ENCODE peak calls at places on chromosomes 13 and 19, in four cellular contexts. One of them, this sample, is unnamed.

GRCh38 chr13:26529441-26529840 is 28.0 kb upstream of the WASF3 start:
- DNase-seq in neural progenitor cell: peak; percentile 78
- DNase-seq in PC-3: peak; percentile 60
- DNase-seq in hepatocyte: peak; percentile 77
- DNase-seq in this sample: peak; percentile 61

GRCh38 chr13:25046985-25047660 is 48.8 kb upstream of the PABPC3 start:
- DNase-seq in neural progenitor cell: peak; percentile 83
- DNase-seq in PC-3: no peak
- DNase-seq in hepatocyte: peak; percentile 43
- DNase-seq in this sample: no peak

GRCh38 chr19:29671393-29672076 is 6.3 kb downstream of the PLEKHF1 start:
- DNase-seq in neural progenitor cell: no peak
- DNase-seq in PC-3: peak; percentile 60
- DNase-seq in hepatocyte: peak; percentile 76
- DNase-seq in this sample: no peak

GRCh38 chr13:98451676-98452105 is 125.2 kb downstream of the STK24 start:
- DNase-seq in neural progenitor cell: no peak
- DNase-seq in PC-3: no peak
- DNase-seq in hepatocyte: no peak
- DNase-seq in this sample: no peak

GRCh38 chr13:66296875-66297274 is 933.3 kb downstream of the PCDH9 start:
- DNase-seq in neural progenitor cell: no peak
- DNase-seq in PC-3: no peak
- DNase-seq in hepatocyte: no peak
- DNase-seq in this sample: no peak

GRCh38 chr13:21176982-21177284 is 475 bp downstream of the MRPL57 start:
- DNase-seq in neural progenitor cell: no peak
- DNase-seq in PC-3: no peak
- DNase-seq in hepatocyte: no peak
- DNase-seq in this sample: no peak

GRCh38 chr13:21164631-21165030 is 11.7 kb downstream of the SKA3 start:
- DNase-seq in neural progenitor cell: no peak
- DNase-seq in PC-3: peak; percentile 57
- DNase-seq in hepatocyte: no peak
- DNase-seq in this sample: no peak

GRCh38 chr19:10690351-10690781 is 10.9 kb upstream of the QTRT1 start:
- DNase-seq in neural progenitor cell: no peak
- DNase-seq in PC-3: no peak
- DNase-seq in hepatocyte: no peak
- DNase-seq in this sample: no peak

GRCh38 chr19:44003461-44004134 is 841 bp downstream of the ZNF230 start:
- DNase-seq in neural progenitor cell: peak; percentile 33
- DNase-seq in PC-3: no peak
- DNase-seq in hepatocyte: peak; percentile 23
- DNase-seq in this sample: peak; percentile 19

GRCh38 chr13:46062190-46062589 is 9.6 kb upstream of the ZC3H13 start:
- DNase-seq in neural progenitor cell: no peak
- DNase-seq in PC-3: peak; percentile 71
- DNase-seq in hepatocyte: peak; percentile 13
- DNase-seq in this sample: no peak

GRCh38 chr19:52584686-52585085 is 14.6 kb downstream of the ZNF701 start:
- DNase-seq in neural progenitor cell: no peak
- DNase-seq in PC-3: no peak
- DNase-seq in hepatocyte: no peak
- DNase-seq in this sample: no peak

GRCh38 chr19:57708641-57709354 is at the start of gene ZNF154:
- DNase-seq in neural progenitor cell: peak; percentile 94
- DNase-seq in PC-3: no peak
- DNase-seq in hepatocyte: peak; percentile 87
- DNase-seq in this sample: no peak

GRCh38 chr13:30877335-30877734 is 28.7 kb upstream of the MEDAG start:
- DNase-seq in neural progenitor cell: no peak
- DNase-seq in PC-3: no peak
- DNase-seq in hepatocyte: no peak
- DNase-seq in this sample: no peak

GRCh38 chr13:110303644-110304043 is 3.3 kb downstream of the COL4A1 start:
- DNase-seq in neural progenitor cell: no peak
- DNase-seq in PC-3: no peak
- DNase-seq in hepatocyte: no peak
- DNase-seq in this sample: no peak

GRCh38 chr13:76016799-76017198 is 380.7 kb downstream of the LMO7 start:
- DNase-seq in neural progenitor cell: peak; percentile 30
- DNase-seq in PC-3: peak; percentile 67
- DNase-seq in hepatocyte: peak; percentile 22
- DNase-seq in this sample: peak; percentile 35

GRCh38 chr13:95745752-95746151 is 68.8 kb downstream of the DNAJC3 start:
- DNase-seq in neural progenitor cell: no peak
- DNase-seq in PC-3: no peak
- DNase-seq in hepatocyte: peak; percentile 8
- DNase-seq in this sample: no peak

GRCh38 chr13:94305934-94306333 is 173.5 kb downstream of the DCT start:
- DNase-seq in neural progenitor cell: no peak
- DNase-seq in PC-3: no peak
- DNase-seq in hepatocyte: no peak
- DNase-seq in this sample: no peak

GRCh38 chr13:111011899-111012298 is 97.0 kb upstream of the ANKRD10 start:
- DNase-seq in neural progenitor cell: no peak
- DNase-seq in PC-3: no peak
- DNase-seq in hepatocyte: no peak
- DNase-seq in this sample: no peak

GRCh38 chr13:23500858-23501257 is 67.4 kb upstream of the SACS start:
- DNase-seq in neural progenitor cell: no peak
- DNase-seq in PC-3: peak; percentile 85
- DNase-seq in hepatocyte: peak; percentile 13
- DNase-seq in this sample: no peak

GRCh38 chr13:24680258-24680920 is at the start of gene ATP12A:
- DNase-seq in neural progenitor cell: peak; percentile 81
- DNase-seq in PC-3: no peak
- DNase-seq in hepatocyte: peak; percentile 40
- DNase-seq in this sample: peak; percentile 6

GRCh38 chr13:48446454-48446853 is 33.5 kb upstream of the LPAR6 start:
- DNase-seq in neural progenitor cell: no peak
- DNase-seq in PC-3: peak; percentile 68
- DNase-seq in hepatocyte: no peak
- DNase-seq in this sample: no peak

GRCh38 chr13:58883405-58883804 is 1251.9 kb downstream of the PCDH17 start:
- DNase-seq in neural progenitor cell: no peak
- DNase-seq in PC-3: no peak
- DNase-seq in hepatocyte: no peak
- DNase-seq in this sample: no peak

GRCh38 chr19:35006342-35006998 is 6.3 kb downstream of the GRAMD1A start:
- DNase-seq in neural progenitor cell: no peak
- DNase-seq in PC-3: peak; percentile 93
- DNase-seq in hepatocyte: peak; percentile 82
- DNase-seq in this sample: no peak

GRCh38 chr13:30705672-30706071 is 29.7 kb upstream of the ALOX5AP start:
- DNase-seq in neural progenitor cell: no peak
- DNase-seq in PC-3: peak; percentile 80
- DNase-seq in hepatocyte: peak; percentile 29
- DNase-seq in this sample: no peak

GRCh38 chr13:33454844-33455256 is 169.3 kb upstream of the STARD13 start:
- DNase-seq in neural progenitor cell: no peak
- DNase-seq in PC-3: peak; percentile 56
- DNase-seq in hepatocyte: peak; percentile 6
- DNase-seq in this sample: no peak

GRCh38 chr13:24165746-24166145 is 5.2 kb downstream of the SPATA13 start:
- DNase-seq in neural progenitor cell: no peak
- DNase-seq in PC-3: no peak
- DNase-seq in hepatocyte: no peak
- DNase-seq in this sample: no peak

GRCh38 chr13:108944760-108945159 is 315.3 kb downstream of the MYO16 start:
- DNase-seq in neural progenitor cell: no peak
- DNase-seq in PC-3: no peak
- DNase-seq in hepatocyte: no peak
- DNase-seq in this sample: no peak

GRCh38 chr13:60788156-60788829 is 391.3 kb downstream of the TDRD3 start:
- DNase-seq in neural progenitor cell: no peak
- DNase-seq in PC-3: peak; percentile 65
- DNase-seq in hepatocyte: no peak
- DNase-seq in this sample: no peak

GRCh38 chr19:55777528-55777927 is 8.6 kb downstream of the RFPL4AL1 start:
- DNase-seq in neural progenitor cell: no peak
- DNase-seq in PC-3: peak; percentile 30
- DNase-seq in hepatocyte: no peak
- DNase-seq in this sample: peak; percentile 42

GRCh38 chr19:16024266-16025107 is 51.8 kb upstream of the TPM4 start:
- DNase-seq in neural progenitor cell: no peak
- DNase-seq in PC-3: no peak
- DNase-seq in hepatocyte: no peak
- DNase-seq in this sample: no peak

GRCh38 chr19:16025108-16026101 is 50.9 kb upstream of the TPM4 start:
- DNase-seq in neural progenitor cell: peak; percentile 36
- DNase-seq in PC-3: peak; percentile 71
- DNase-seq in hepatocyte: peak; percentile 38
- DNase-seq in this sample: peak; percentile 19

GRCh38 chr19:16026756-16027155 is 49.5 kb upstream of the TPM4 start:
- DNase-seq in neural progenitor cell: no peak
- DNase-seq in PC-3: no peak
- DNase-seq in hepatocyte: no peak
- DNase-seq in this sample: no peak

GRCh38 chr19:16027528-16027927 is 48.8 kb upstream of the TPM4 start:
- DNase-seq in neural progenitor cell: no peak
- DNase-seq in PC-3: no peak
- DNase-seq in hepatocyte: no peak
- DNase-seq in this sample: no peak

GRCh38 chr19:16026131-16026530 is 50.2 kb upstream of the TPM4 start:
- DNase-seq in neural progenitor cell: no peak
- DNase-seq in PC-3: no peak
- DNase-seq in hepatocyte: no peak
- DNase-seq in this sample: no peak
- H3K9me3 ChIP-seq in neural progenitor cell: no peaks in the 10 kb centered on the region
- H3K9me3 ChIP-seq in PC-3: no peaks in the 10 kb centered on the region
- H3K9me3 ChIP-seq in hepatocyte: no peaks in the 10 kb centered on the region
- H3K9me3 ChIP-seq in this sample: no peaks in the 10 kb centered on the region

GRCh38 chr19:3404324-3405260 is 38.2 kb downstream of the NFIC start:
- DNase-seq in neural progenitor cell: no peak
- DNase-seq in PC-3: no peak
- DNase-seq in hepatocyte: peak; percentile 58
- DNase-seq in this sample: no peak
- H2AFZ ChIP-seq in neural progenitor cell: peak overlapping the region; percentile 68
- H2AFZ ChIP-seq in PC-3: no peak overlapping the region
- H2AFZ ChIP-seq in hepatocyte: no peak overlapping the region
- H2AFZ ChIP-seq in this sample: peak overlapping the region; percentile 23

GRCh38 chr13:113402471-113403254 is 38.7 kb upstream of the GRTP1 start:
- DNase-seq in neural progenitor cell: no peak
- DNase-seq in PC-3: no peak
- DNase-seq in hepatocyte: no peak
- DNase-seq in this sample: no peak

GRCh38 chr13:113401452-113402415 is 37.8 kb upstream of the GRTP1 start:
- DNase-seq in neural progenitor cell: no peak
- DNase-seq in PC-3: no peak
- DNase-seq in hepatocyte: no peak
- DNase-seq in this sample: no peak

GRCh38 chr13:113404366-113404722 is 40.4 kb upstream of the GRTP1 start:
- DNase-seq in neural progenitor cell: no peak
- DNase-seq in PC-3: no peak
- DNase-seq in hepatocyte: no peak
- DNase-seq in this sample: no peak

GRCh38 chr13:113404723-113405471 is 41.0 kb upstream of the GRTP1 start:
- DNase-seq in neural progenitor cell: no peak
- DNase-seq in PC-3: no peak
- DNase-seq in hepatocyte: no peak
- DNase-seq in this sample: no peak

DNA sequence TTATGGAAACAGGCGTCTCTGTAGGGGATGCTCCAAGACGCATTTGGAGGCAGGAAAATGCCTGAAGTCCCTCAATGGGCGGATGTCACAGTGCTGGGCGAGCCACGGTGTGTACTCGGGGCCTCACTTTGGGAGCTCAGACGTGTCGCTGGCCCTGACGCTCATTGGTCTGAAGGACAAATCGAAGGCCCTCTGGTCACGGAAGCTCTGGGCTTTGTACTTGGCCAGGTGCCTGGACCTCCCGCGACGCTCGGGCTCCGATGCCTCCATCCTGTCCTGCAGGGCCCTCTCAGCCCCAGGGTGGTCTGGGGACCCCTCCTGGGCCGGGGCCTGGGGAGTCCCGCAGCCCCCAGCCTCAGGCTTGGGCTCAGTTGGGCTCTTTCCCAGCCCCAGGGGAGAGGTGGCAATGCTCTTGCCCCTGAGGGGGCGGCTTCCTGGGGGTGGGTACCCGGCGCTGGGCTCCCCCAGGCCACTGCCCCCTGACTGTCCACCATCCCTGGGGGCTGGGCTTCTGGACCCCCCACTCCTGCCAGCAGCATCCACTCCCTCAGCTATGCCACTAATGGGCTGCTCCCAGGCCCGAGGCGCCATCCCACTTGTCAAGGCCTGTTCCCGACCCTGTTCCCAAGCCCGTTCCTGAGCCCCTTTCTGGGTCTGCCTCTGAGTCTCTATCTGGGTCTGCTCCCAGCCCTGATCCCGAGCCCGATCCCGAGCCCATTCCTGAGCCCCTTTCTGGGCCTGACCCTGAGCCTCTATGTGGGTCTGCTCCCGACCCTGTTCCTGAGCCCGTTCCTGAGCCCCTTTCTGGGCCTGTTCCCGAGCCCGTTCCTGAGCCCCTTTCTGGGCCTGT is 39.5 kb upstream of the GRTP1 start:
- DNase-seq in neural progenitor cell: no peak
- DNase-seq in PC-3: no peak
- DNase-seq in hepatocyte: no peak
- DNase-seq in this sample: no peak
- TF ChIP-seq EZH2 in neural progenitor cell: no peak
- TF ChIP-seq EZH2 in PC-3: no peak
- TF ChIP-seq EZH2 in hepatocyte: no peak
- TF ChIP-seq EZH2 in this sample: no peak

GRCh38 chr19:11942008-11942842 is 17.3 kb downstream of the ZNF700 start:
- DNase-seq in neural progenitor cell: no peak
- DNase-seq in PC-3: no peak
- DNase-seq in hepatocyte: no peak
- DNase-seq in this sample: no peak

GRCh38 chr19:11942843-11943108 is 17.9 kb downstream of the ZNF700 start:
- DNase-seq in neural progenitor cell: no peak
- DNase-seq in PC-3: peak; percentile 30
- DNase-seq in hepatocyte: no peak
- DNase-seq in this sample: no peak

GRCh38 chr19:11948646-11949045 is 16.2 kb upstream of the ZNF763 start:
- DNase-seq in neural progenitor cell: no peak
- DNase-seq in PC-3: no peak
- DNase-seq in hepatocyte: no peak
- DNase-seq in this sample: no peak

GRCh38 chr19:11949201-11949600 is 15.6 kb upstream of the ZNF763 start:
- DNase-seq in neural progenitor cell: no peak
- DNase-seq in PC-3: no peak
- DNase-seq in hepatocyte: no peak
- DNase-seq in this sample: no peak

DNA sequence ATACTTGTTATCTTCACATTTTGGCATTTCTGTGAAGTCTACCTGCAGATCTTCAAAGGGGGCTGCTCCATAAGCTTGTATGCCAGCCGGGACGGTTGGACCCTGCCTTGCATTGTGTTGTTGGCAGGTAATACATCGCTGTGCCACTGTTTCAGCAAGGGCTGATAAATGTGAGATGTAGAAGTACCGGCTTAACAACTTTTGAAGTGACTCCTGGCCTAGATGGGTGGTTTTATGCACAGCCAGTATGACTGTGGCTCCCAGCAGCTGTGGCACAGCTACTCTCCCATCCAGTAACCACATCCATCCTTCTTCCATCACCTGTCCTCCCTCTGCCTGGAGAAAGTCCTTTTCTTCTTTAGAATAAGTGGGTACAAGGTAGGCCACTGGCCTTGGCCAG is 19.7 kb downstream of the ZNF700 start:
- DNase-seq in neural progenitor cell: no peak
- DNase-seq in PC-3: no peak
- DNase-seq in hepatocyte: no peak
- DNase-seq in this sample: no peak
- H3K9me3 ChIP-seq in neural progenitor cell: peaks cover 65% of the 10 kb centered on the region
- H3K9me3 ChIP-seq in PC-3: peaks cover 84% of the 10 kb centered on the region
- H3K9me3 ChIP-seq in hepatocyte: peaks cover 61% of the 10 kb centered on the region
- H3K9me3 ChIP-seq in this sample: peaks cover 6% of the 10 kb centered on the region